ENCODE peak calls at places on chromosomes 2 and 18, in seven cellular contexts. C is IMR-90, S is neuronal stem cell, I is mesendoderm, D is H1, A is trophoblast cell, W is mesenchymal stem cell. O is an unnamed sample.

GRCh38 chr2:102839668-102840388 is 78.0 kb downstream of the TMEM182 start:
- DNase-seq in C (peak), S (peak), I (peak), D (peak), A (peak), W (peak), O (peak)

GRCh38 chr2:37797081-37797480 is 125.6 kb upstream of the CDC42EP3 start:
- DNase-seq in C (peak), S (no peak), I (no peak), D (no peak), A (no peak), W (peak), O (no peak)

GRCh38 chr18:55856191-55856590 is 268.2 kb upstream of the TCF4 start:
- DNase-seq in C (peak), S (no peak), I (peak), D (no peak), A (peak), W (peak), O (peak)

GRCh38 chr2:2566396-2567323 is 235.6 kb upstream of the MYT1L start:
- DNase-seq in C (no peak), S (no peak), I (no peak), D (no peak), A (no peak), W (no peak), O (no peak)

GRCh38 chr2:43890855-43891254 is 52.1 kb downstream of the ABCG8 start:
- DNase-seq in C (peak), S (no peak), I (no peak), D (no peak), A (no peak), W (peak), O (no peak)

GRCh38 chr2:25955036-25955435 is 27.3 kb downstream of the KIF3C start:
- DNase-seq in C (peak), S (no peak), I (no peak), D (no peak), A (no peak), W (no peak), O (no peak)

GRCh38 chr2:196205891-196206408 is 34.6 kb upstream of the STK17B start:
- DNase-seq in C (no peak), S (no peak), I (no peak), D (no peak), A (no peak), W (peak), O (no peak)

GRCh38 chr18:13382990-13383821 is 164.6 kb downstream of the LDLRAD4 start:
- DNase-seq in C (no peak), S (no peak), I (no peak), D (no peak), A (no peak), W (no peak), O (peak)

GRCh38 chr18:79294235-79294634 is 101.5 kb upstream of the NFATC1 start:
- DNase-seq in C (no peak), S (no peak), I (no peak), D (no peak), A (no peak), W (no peak), O (no peak)

GRCh38 chr2:218290316-218291261 is 1.7 kb downstream of the TMBIM1 start:
- DNase-seq in C (no peak), S (no peak), I (no peak), D (no peak), A (no peak), W (no peak), O (no peak)

GRCh38 chr2:167914969-167915368 is 332.4 kb downstream of the STK39 start:
- DNase-seq in C (no peak), S (no peak), I (no peak), D (no peak), A (no peak), W (no peak), O (no peak)

GRCh38 chr2:103789716-103790085 is 1027.9 kb downstream of the TMEM182 start:
- DNase-seq in C (no peak), S (no peak), I (no peak), D (no peak), A (no peak), W (no peak), O (no peak)

GRCh38 chr18:27609221-27609620 is 424.1 kb upstream of the CHST9 start:
- DNase-seq in C (no peak), S (no peak), I (no peak), D (no peak), A (no peak), W (no peak), O (no peak)

GRCh38 chr2:240024766-240025165 is 376 bp downstream of the NDUFA10 start:
- DNase-seq in C (no peak), S (peak), I (peak), D (no peak), A (peak), W (peak), O (no peak)

GRCh38 chr18:45291616-45292612 is 323.4 kb upstream of the SLC14A2 start:
- DNase-seq in C (no peak), S (no peak), I (peak), D (no peak), A (peak), W (peak), O (no peak)

GRCh38 chr2:100699131-100699530 is 120.8 kb upstream of the NPAS2 start:
- DNase-seq in C (no peak), S (no peak), I (no peak), D (peak), A (no peak), W (no peak), O (no peak)

GRCh38 chr18:39698436-39698835 is 2132.8 kb upstream of the CELF4 start:
- DNase-seq in C (no peak), S (no peak), I (no peak), D (no peak), A (no peak), W (no peak), O (no peak)
- H3K18ac ChIP-seq in C (no peak), S (no peak), I (no peak), D (no peak), A (no peak), W (no peak), O (no peak)

DNA sequence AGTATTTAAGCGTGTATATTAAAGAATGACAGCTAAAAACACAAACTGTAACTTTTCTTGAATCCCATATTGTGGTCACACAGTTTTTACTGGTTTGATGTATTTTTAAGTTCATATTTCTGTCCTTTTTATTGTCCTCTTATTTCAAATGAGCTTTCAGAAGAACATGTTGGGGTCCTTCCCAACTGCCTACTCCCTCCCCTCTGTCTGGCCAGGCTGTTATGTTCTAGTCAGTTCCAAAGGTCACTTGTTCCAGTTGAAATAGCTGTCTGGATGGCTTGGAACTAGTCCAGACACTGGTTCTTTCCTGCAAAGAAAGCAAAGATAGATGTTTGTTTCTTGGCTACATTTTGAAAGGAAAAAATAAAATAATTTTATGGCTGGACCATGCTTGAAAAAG is 306.9 kb downstream of the GULP1 start:
- DNase-seq in C (no peak), S (no peak), I (no peak), D (no peak), A (no peak), W (peak), O (no peak)
- H3K18ac ChIP-seq in C (peak), S (no peak), I (no peak), D (no peak), A (no peak), W (no peak), O (no peak)

DNA sequence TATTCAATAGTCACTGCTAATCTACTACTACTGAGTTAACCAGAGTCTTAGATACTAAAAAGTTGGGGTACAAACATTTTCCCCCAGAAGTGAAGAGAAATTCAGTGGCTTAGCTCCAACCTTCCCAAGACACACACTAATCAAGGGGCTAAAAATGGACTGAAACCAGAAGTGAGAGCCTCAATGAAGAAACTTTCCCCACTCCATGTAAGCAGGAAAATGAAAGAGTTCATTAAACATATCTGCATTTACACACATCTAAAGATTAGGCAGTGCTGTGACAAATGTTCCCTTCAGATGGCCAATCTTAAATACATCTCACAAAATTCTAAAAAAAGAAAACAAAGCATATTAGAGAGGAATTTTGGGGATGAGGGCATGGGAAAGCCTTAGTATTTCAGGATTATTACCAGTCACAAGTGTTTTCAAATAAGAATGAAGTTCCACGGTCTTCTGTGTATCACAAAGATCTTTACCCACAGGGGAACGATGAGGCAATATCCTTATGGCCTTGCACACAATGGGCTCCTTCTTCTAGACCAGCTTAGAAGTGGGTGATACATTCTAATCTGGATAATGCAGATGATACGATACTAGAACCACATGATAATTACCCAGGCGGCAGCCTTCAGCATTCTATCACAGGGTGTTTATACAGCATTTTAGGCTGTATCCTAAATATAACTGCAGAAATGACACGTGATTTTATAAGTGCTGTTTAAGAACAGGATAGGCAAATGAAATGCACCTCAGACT is 17.1 kb downstream of the ANKRD44 start:
- DNase-seq in C (no peak), S (no peak), I (no peak), D (no peak), A (no peak), W (no peak), O (no peak)
- H3K18ac ChIP-seq in C (no peak), S (no peak), I (no peak), D (no peak), A (no peak), W (no peak), O (no peak)

GRCh38 chr2:188573453-188573852 is 281.8 kb downstream of the GULP1 start:
- DNase-seq in C (peak), S (no peak), I (no peak), D (no peak), A (no peak), W (peak), O (no peak)
- H3K18ac ChIP-seq in C (no peak), S (no peak), I (no peak), D (no peak), A (no peak), W (no peak), O (no peak)

DNA sequence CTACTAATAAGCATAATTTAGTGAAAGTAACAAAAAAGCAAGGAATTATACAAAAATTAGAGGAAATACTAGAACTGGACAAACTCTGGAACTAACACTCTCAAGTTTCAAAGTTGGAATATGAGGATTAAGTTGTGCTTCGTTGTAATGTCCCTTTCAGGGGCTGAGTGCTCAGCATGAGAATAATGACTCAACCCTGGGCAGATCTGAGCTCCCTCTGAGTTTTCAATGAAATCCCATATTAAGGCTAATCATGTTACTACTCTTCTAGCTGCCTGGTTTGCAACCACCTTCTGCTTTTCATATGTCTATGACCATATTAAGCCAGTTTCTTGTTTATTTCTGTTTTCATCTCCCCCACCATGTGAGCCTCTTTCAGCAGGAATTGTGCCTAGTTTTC is 274.9 kb upstream of the LRRTM4 start:
- DNase-seq in C (no peak), S (no peak), I (no peak), D (no peak), A (no peak), W (no peak), O (no peak)
- H3K18ac ChIP-seq in C (no peak), S (no peak), I (no peak), D (no peak), A (no peak), W (no peak), O (no peak)

GRCh38 chr18:30927517-30928075 is 114.9 kb downstream of the DSC3 start:
- DNase-seq in C (no peak), S (no peak), I (peak), D (no peak), A (no peak), W (no peak), O (no peak)

GRCh38 chr18:30929065-30929464 is 113.5 kb downstream of the DSC3 start:
- DNase-seq in C (no peak), S (no peak), I (no peak), D (no peak), A (no peak), W (no peak), O (no peak)

GRCh38 chr18:30927042-30927441 is 115.5 kb downstream of the DSC3 start:
- DNase-seq in C (no peak), S (no peak), I (no peak), D (no peak), A (no peak), W (no peak), O (no peak)

GRCh38 chr18:30925795-30926194 is 116.7 kb downstream of the DSC3 start:
- DNase-seq in C (no peak), S (no peak), I (peak), D (no peak), A (no peak), W (peak), O (no peak)

DNA sequence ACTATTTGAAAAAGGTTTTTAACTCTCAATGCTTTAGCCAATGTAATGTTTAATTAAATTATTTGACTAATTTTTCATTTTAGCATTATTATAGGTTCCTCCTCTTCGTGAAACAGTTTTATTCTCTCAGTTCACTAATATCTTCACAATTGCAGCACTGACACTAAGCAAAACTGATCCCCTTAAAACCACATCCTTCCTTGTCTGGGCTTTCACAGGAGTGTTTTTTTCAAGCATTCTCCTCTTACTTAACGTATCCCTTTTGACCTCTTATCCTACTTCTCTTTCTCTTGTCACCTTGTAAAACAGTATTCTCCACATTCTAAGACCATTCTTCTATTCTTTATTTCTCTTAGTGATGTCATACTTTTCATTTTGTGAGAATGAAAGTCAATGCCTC is 112.8 kb downstream of the DSC3 start:
- DNase-seq in C (no peak), S (no peak), I (no peak), D (no peak), A (no peak), W (no peak), O (no peak)
- H3K18ac ChIP-seq in C (no peak), S (no peak), I (no peak), D (no peak), A (no peak), W (no peak), O (no peak)

GRCh38 chr18:64659186-64659585 is 510.3 kb upstream of the LINC00305 start:
- DNase-seq in C (no peak), S (no peak), I (peak), D (no peak), A (no peak), W (no peak), O (no peak)

GRCh38 chr18:64668563-64668962 is 519.7 kb upstream of the LINC00305 start:
- DNase-seq in C (no peak), S (no peak), I (peak), D (no peak), A (no peak), W (no peak), O (no peak)

GRCh38 chr18:64663086-64663485 is 514.2 kb upstream of the LINC00305 start:
- DNase-seq in C (no peak), S (no peak), I (no peak), D (no peak), A (no peak), W (no peak), O (no peak)
- H3K18ac ChIP-seq in C (no peak), S (no peak), I (no peak), D (no peak), A (no peak), W (no peak), O (no peak)

GRCh38 chr2:162734287-162734686 is 104.3 kb downstream of the KCNH7 start:
- DNase-seq in C (no peak), S (no peak), I (no peak), D (no peak), A (no peak), W (no peak), O (no peak)
- H3K18ac ChIP-seq in C (no peak), S (no peak), I (no peak), D (no peak), A (no peak), W (no peak), O (no peak)

O was measured in H9.